ENCODE peak calls at places on chromosomes 2 and 18, in ten cellular contexts. V is tibial artery; I is nephron progenitor cell; T is AG04449; Z is pancreas; Y is neural progenitor cell; C is GM10248; X is CD8-positive, alpha-beta T cell; H is tibial nerve; K is mammary epithelial cell. E is an unnamed sample.

GRCh38 chr2:39625193-39625926 is 40.4 kb upstream of the TMEM178A start:
- DNase-seq in K (no peak), V (no peak), I (no peak), Y (no peak), T (no peak), Z (no peak), X (no peak), C (no peak), H (no peak), E (no peak)

GRCh38 chr2:218259099-218259921 is 1.5 kb upstream of the GPBAR1 start:
- DNase-seq in V (peak), X (no peak), C (no peak), I (no peak), K (no peak), T (peak), H (peak), Y (no peak), Z (peak), E (no peak)

GRCh38 chr2:71506754-71507153 is 53.4 kb downstream of the DYSF start:
- DNase-seq in Z (no peak), C (no peak), V (no peak), X (no peak), T (no peak), Y (no peak), K (no peak), I (no peak), H (no peak), E (no peak)

GRCh38 chr18:777021-777420 is 35.0 kb downstream of the YES1 start:
- DNase-seq in C (no peak), K (no peak), H (no peak), I (no peak), Z (no peak), X (no peak), T (no peak), V (no peak), Y (no peak), E (no peak)

GRCh38 chr2:24313744-24314632 is 46.3 kb downstream of the ITSN2 start:
- DNase-seq in Z (no peak), T (peak), I (no peak), C (no peak), V (no peak), X (no peak), K (peak), Y (no peak), H (no peak), E (no peak)

GRCh38 chr2:54557601-54558187 is 101.6 kb downstream of the SPTBN1 start:
- DNase-seq in Y (peak), C (peak), Z (peak), V (peak), T (no peak), I (peak), K (peak), H (peak), X (peak), E (peak)

GRCh38 chr18:2656237-2657042 is 914 bp downstream of the SMCHD1 start:
- DNase-seq in C (no peak), I (peak), K (peak), X (peak), H (peak), Y (peak), V (peak), Z (peak), T (no peak), E (peak)

GRCh38 chr2:230411484-230412368 is 4.3 kb upstream of the SP100 start:
- DNase-seq in T (no peak), V (peak), K (peak), Y (peak), H (peak), I (peak), Z (peak), C (peak), X (no peak), E (peak)

GRCh38 chr18:60746491-60746890 is 373.9 kb upstream of the MC4R start:
- DNase-seq in H (no peak), Y (no peak), T (no peak), K (no peak), I (no peak), Z (no peak), C (no peak), X (no peak), V (no peak), E (no peak)

GRCh38 chr2:200756618-200757321 is 54.9 kb upstream of the BZW1 start:
- DNase-seq in C (no peak), Z (no peak), T (peak), H (no peak), I (no peak), K (peak), X (no peak), Y (no peak), V (no peak), E (no peak)

GRCh38 chr18:59546164-59546563 is 151.1 kb downstream of the CCBE1 start:
- DNase-seq in Y (no peak), H (no peak), I (no peak), T (no peak), X (no peak), K (peak), Z (no peak), V (no peak), C (no peak), E (no peak)

GRCh38 chr2:230956827-230957755 is 32.0 kb upstream of the GPR55 start:
- DNase-seq in K (peak), H (peak), Y (peak), Z (peak), I (peak), X (no peak), C (peak), V (peak), T (no peak), E (peak)

GRCh38 chr18:68721681-68722583 is 7.0 kb upstream of the TMX3 start:
- DNase-seq in C (peak), K (peak), Y (no peak), V (no peak), I (no peak), H (no peak), X (no peak), Z (no peak), T (no peak), E (no peak)

GRCh38 chr2:23386422-23387220 is 1.6 kb downstream of the KLHL29 start:
- DNase-seq in H (no peak), K (peak), Y (peak), V (peak), T (no peak), C (peak), X (no peak), Z (peak), I (peak), E (peak)

GRCh38 chr2:47179325-47179724 is 24.2 kb upstream of the STPG4 start:
- DNase-seq in V (no peak), K (no peak), T (no peak), C (no peak), I (no peak), X (no peak), H (no peak), Z (no peak), Y (no peak), E (no peak)

GRCh38 chr18:3581890-3582289 is 131.9 kb downstream of the TGIF1 start:
- DNase-seq in X (no peak), Y (no peak), T (no peak), I (no peak), C (no peak), V (no peak), K (no peak), H (no peak), Z (no peak), E (no peak)

GRCh38 chr2:45218931-45219339 is 209.7 kb upstream of the SIX2 start:
- DNase-seq in H (no peak), Y (no peak), Z (no peak), I (no peak), X (no peak), C (no peak), T (no peak), K (peak), V (no peak), E (no peak)

GRCh38 chr2:39234754-39235153 is 9.0 kb downstream of the CDKL4 start:
- DNase-seq in T (no peak), Z (no peak), K (peak), H (no peak), C (no peak), Y (no peak), I (no peak), X (no peak), V (no peak), E (no peak)

GRCh38 chr18:6058941-6059340 is 163.6 kb upstream of the TMEM200C start:
- DNase-seq in H (no peak), I (peak), T (peak), Z (no peak), X (no peak), K (no peak), V (no peak), Y (peak), C (no peak), E (no peak)

GRCh38 chr2:207334631-207335371 is 169.1 kb upstream of the KLF7 start:
- DNase-seq in Z (peak), H (peak), I (peak), C (peak), K (peak), V (peak), Y (peak), X (no peak), T (peak), E (peak)

GRCh38 chr2:66901344-66901743 is 466.4 kb downstream of the MEIS1 start:
- DNase-seq in T (no peak), K (no peak), Z (no peak), X (no peak), V (no peak), C (no peak), Y (no peak), H (no peak), I (no peak), E (no peak)

GRCh38 chr2:224946911-224947310 is 95.4 kb downstream of the DOCK10 start:
- DNase-seq in H (no peak), Y (no peak), C (no peak), T (peak), X (no peak), V (no peak), I (no peak), K (peak), Z (no peak), E (no peak)

GRCh38 chr2:64019975-64020281 is 700 bp upstream of the VPS54 start:
- DNase-seq in X (no peak), Y (no peak), C (peak), T (no peak), V (no peak), Z (no peak), H (no peak), I (no peak), K (peak), E (no peak)

GRCh38 chr2:233845301-233846060 is 8.9 kb downstream of the HJURP start:
- DNase-seq in K (no peak), V (no peak), I (no peak), H (no peak), X (no peak), C (no peak), Y (no peak), T (no peak), Z (no peak), E (no peak)

GRCh38 chr2:48218169-48218568 is 311.8 kb upstream of the STON1 start:
- DNase-seq in H (no peak), I (no peak), X (no peak), K (no peak), V (no peak), T (no peak), Y (no peak), C (no peak), Z (no peak), E (no peak)

GRCh38 chr2:195710407-195710806 is 53.4 kb downstream of the SLC39A10 start:
- DNase-seq in V (no peak), T (peak), X (no peak), H (no peak), Y (no peak), K (peak), Z (no peak), I (no peak), C (no peak), E (no peak)

GRCh38 chr2:179140546-179140945 is 90.6 kb upstream of the CCDC141 start:
- DNase-seq in I (no peak), H (no peak), V (no peak), K (no peak), Y (no peak), T (no peak), C (no peak), X (no peak), Z (no peak), E (no peak)

GRCh38 chr2:30678410-30679137 is 128.7 kb downstream of the CAPN13 start:
- DNase-seq in H (no peak), C (no peak), T (no peak), V (no peak), Z (no peak), X (no peak), Y (no peak), I (no peak), K (no peak), E (no peak)

GRCh38 chr18:46152436-46152807 is 48.2 kb downstream of the HAUS1 start:
- DNase-seq in I (peak), V (no peak), X (no peak), T (no peak), C (no peak), Z (no peak), Y (no peak), K (peak), H (no peak), E (no peak)

GRCh38 chr2:149799296-149799695 is 211.7 kb upstream of the MMADHC start:
- DNase-seq in T (no peak), K (peak), V (no peak), X (no peak), H (peak), C (no peak), Y (peak), Z (no peak), I (no peak), E (no peak)
- TF ChIP-seq CTCF in T (no peak), K (peak), V (peak), X (no peak), H (peak), C (no peak), Y (peak), Z (no peak), I (no peak), E (no peak)

DNA sequence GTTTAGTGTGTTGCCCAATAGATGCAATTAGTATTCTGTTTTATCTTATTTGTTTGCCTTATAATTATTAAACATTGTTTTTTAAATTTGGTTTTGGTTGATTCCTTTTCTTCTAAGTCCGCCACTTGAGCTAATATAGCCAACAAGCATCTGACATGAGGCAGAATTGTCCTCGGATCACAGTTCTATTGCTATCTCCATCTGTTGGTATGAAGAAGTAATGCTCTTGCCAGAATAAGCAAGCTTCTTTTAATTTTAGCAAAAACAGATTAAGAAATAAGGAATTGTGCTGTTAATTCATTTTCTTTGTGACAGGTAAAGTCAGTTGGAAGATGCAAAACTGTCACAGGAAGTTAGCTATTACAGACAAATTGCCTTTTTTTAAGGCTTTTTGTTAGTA is 54.3 kb downstream of the R3HDM1 start:
- DNase-seq in Z (no peak), T (no peak), C (no peak), V (no peak), H (no peak), X (no peak), Y (no peak), I (no peak), K (no peak), E (no peak)
- TF ChIP-seq CTCF in Z (no peak), T (no peak), C (no peak), V (no peak), H (no peak), X (no peak), Y (peak), I (no peak), K (no peak), E (peak)

GRCh38 chr18:22332590-22332989 is 85.1 kb downstream of the CTAGE1 start:
- DNase-seq in T (no peak), Z (no peak), X (no peak), V (no peak), K (peak), C (no peak), Y (peak), I (no peak), H (no peak), E (peak)
- TF ChIP-seq CTCF in T (no peak), Z (no peak), X (no peak), V (no peak), K (peak), C (no peak), Y (peak), I (peak), H (no peak), E (peak)

GRCh38 chr18:58125756-58126155 is 81.7 kb downstream of the NEDD4L start:
- DNase-seq in H (no peak), Y (no peak), K (no peak), I (no peak), C (no peak), T (no peak), Z (no peak), X (no peak), V (no peak), E (no peak)

GRCh38 chr18:58128286-58129018 is 84.4 kb downstream of the NEDD4L start:
- DNase-seq in Z (no peak), H (no peak), T (no peak), V (no peak), Y (no peak), C (no peak), X (no peak), K (no peak), I (no peak), E (no peak)

GRCh38 chr18:58124475-58124874 is 80.4 kb downstream of the NEDD4L start:
- DNase-seq in T (no peak), V (no peak), I (no peak), H (no peak), C (no peak), Y (no peak), X (no peak), Z (no peak), K (no peak), E (no peak)

GRCh38 chr18:58129019-58129374 is 85.0 kb downstream of the NEDD4L start:
- DNase-seq in I (no peak), T (no peak), K (no peak), Y (no peak), X (no peak), C (no peak), H (no peak), V (no peak), Z (no peak), E (no peak)

DNA sequence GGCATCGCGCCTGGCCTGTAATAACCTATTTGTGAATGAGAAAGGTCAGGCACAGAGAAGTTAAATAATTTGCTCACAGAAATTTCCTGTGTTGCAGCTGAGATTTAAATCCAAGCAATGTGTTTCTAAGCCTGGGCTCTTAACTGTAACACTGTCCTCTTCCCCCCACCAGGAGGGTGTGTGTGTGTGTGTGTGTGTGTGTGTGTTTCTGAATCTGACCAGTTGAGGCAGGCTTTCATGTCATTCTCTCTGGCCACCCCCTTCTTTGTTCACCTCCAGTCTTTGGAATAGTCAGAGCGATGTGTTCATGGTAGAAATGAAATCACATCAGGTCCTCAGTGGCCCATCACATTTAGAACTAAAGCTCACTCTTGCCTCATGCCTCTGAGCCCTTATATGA is 81.2 kb downstream of the NEDD4L start:
- DNase-seq in Z (no peak), K (peak), Y (peak), C (no peak), I (no peak), H (no peak), T (no peak), V (no peak), X (no peak), E (no peak)
- TF ChIP-seq CTCF in Z (no peak), K (no peak), Y (peak), C (no peak), I (no peak), H (no peak), T (no peak), V (no peak), X (no peak), E (no peak)

GRCh38 chr2:7133521-7133920 is 216.3 kb downstream of the RNF144A start:
- DNase-seq in Z (no peak), I (peak), V (no peak), X (no peak), C (no peak), Y (no peak), H (no peak), T (no peak), K (no peak), E (peak)
- TF ChIP-seq CTCF in Z (no peak), I (no peak), V (no peak), X (no peak), C (no peak), Y (no peak), H (no peak), T (peak), K (no peak), E (no peak)

DNA sequence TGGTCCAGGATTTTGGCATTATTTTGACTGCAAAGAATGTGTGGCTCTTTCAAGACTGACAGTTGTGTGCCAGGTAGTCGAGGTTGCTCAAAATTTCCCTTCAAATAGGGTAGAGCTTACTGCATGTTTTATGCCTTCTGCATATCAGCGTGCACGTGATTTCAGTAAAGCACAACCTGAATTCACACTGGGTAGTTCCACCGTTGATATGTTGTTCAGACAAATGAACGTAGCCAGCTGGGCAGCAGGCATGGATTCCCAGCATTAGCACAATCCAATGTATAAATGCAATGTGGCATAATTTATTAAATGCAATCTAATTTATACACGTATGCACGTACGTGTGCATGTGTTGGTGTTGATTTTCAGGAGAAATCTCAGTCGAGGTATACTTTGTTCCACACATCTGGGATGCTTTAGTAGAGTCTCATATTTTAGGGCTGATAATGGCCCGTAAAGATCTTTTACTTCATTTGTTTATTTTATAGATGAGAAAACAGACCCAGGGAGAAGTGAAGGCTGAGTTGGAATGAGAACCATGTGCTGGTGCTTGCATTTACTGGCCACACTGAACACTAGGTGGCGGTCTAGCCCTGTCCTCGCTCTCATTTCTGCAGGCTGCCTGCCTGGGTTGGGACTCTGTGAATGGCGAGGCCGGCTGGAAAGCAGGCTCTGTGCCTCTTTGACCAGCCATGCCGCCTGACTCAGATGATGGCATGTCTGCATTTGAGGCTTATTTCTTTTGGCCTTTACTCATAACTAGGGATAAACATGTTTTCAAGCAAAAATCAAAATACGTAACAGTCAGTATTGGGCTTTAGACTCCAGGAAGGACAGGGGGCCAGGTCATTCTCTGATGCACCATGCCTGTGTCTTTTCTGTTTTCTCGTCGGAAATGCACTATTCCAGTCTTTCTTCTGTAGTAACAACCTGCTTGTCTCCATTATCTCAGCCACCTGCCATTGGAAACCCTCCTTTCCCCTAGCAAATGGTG is 120.4 kb downstream of the RNF144A start:
- DNase-seq in V (peak), H (peak), K (no peak), X (peak), C (peak), Y (peak), I (peak), T (no peak), Z (peak), E (peak)
- TF ChIP-seq CTCF in V (peak), H (peak), K (peak), X (peak), C (peak), Y (peak), I (peak), T (peak), Z (peak), E (peak)

DNA sequence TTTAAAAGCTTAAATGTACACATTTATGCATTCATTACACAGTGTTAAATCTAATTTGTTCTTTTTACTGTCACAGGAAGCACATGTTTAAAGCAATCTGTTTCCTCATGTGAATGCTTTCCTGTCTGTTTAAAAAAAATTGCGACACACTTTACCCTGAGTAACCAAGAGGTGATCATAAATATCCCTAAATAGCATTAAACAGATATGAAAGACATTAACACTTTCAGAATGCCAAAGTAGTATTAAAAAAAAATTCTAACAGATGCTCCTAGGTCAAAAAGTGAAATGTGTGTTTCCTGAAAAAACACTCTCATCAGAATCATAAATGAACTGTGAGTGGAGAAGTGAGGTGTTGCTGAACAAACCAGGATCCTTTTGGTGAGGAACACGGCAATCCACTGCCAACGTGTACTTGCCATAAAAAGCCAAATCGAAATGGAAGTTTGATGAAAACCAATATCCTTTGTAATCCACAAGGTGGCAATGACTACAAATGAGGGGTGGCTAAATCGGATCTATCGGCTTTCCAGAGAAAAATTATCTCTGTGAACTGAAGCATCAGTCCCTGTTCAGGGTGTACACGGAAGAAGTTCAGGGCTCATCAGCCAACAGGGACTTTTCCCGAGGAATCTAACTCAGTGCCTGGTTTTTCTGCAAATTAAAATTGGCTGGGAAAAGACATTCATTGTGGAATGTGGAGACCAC is 248.9 kb downstream of the TCF4 start:
- DNase-seq in I (no peak), V (no peak), Y (no peak), H (no peak), K (no peak), C (no peak), Z (no peak), X (no peak), T (no peak), E (no peak)
- TF ChIP-seq CTCF in I (no peak), V (no peak), Y (no peak), H (no peak), K (no peak), C (no peak), Z (no peak), X (no peak), T (no peak), E (no peak)